ENCODE peak calls at places on chromosomes 6 and 20, in nine cellular contexts. One of them, this sample, is unnamed.

GRCh38 chr6:41505084-41506049 is 40.8 kb upstream of the FOXP4 start:
- DNase-seq in ELR: peak; percentile 56
- DNase-seq in HTR-8/SVneo: no peak
- DNase-seq in A549: no peak
- DNase-seq in brain pericyte: no peak
- DNase-seq in NCI-H1417: no peak
- DNase-seq in GM23248: peak; percentile 75
- DNase-seq in prostate gland: peak; percentile 41
- DNase-seq in posterior vena cava: peak; percentile 96
- DNase-seq in this sample: peak; percentile 66

GRCh38 chr6:98724537-98724936 is 109.8 kb upstream of the POU3F2 start:
- DNase-seq in NCI-H1417: no peak
- DNase-seq in HTR-8/SVneo: no peak
- DNase-seq in ELR: peak; percentile 1
- DNase-seq in posterior vena cava: no peak
- DNase-seq in GM23248: no peak
- DNase-seq in A549: no peak
- DNase-seq in brain pericyte: no peak
- DNase-seq in prostate gland: no peak
- DNase-seq in this sample: no peak

GRCh38 chr6:149884617-149885016 is 13.3 kb downstream of the RAET1E start:
- DNase-seq in A549: no peak
- DNase-seq in brain pericyte: no peak
- DNase-seq in prostate gland: no peak
- DNase-seq in GM23248: no peak
- DNase-seq in HTR-8/SVneo: no peak
- DNase-seq in posterior vena cava: peak; percentile 67
- DNase-seq in ELR: no peak
- DNase-seq in NCI-H1417: no peak
- DNase-seq in this sample: no peak

GRCh38 chr6:135880066-135880972 is 28.8 kb downstream of the PDE7B start:
- DNase-seq in NCI-H1417: no peak
- DNase-seq in prostate gland: no peak
- DNase-seq in brain pericyte: peak; percentile 50
- DNase-seq in HTR-8/SVneo: peak; percentile 64
- DNase-seq in GM23248: peak; percentile 65
- DNase-seq in A549: peak; percentile 3
- DNase-seq in posterior vena cava: no peak
- DNase-seq in ELR: peak; percentile 87
- DNase-seq in this sample: peak; percentile 19

GRCh38 chr20:23116301-23117089 is 30.4 kb upstream of the CD93 start:
- DNase-seq in brain pericyte: no peak
- DNase-seq in NCI-H1417: peak; percentile 53
- DNase-seq in posterior vena cava: peak; percentile 72
- DNase-seq in ELR: peak; percentile 50
- DNase-seq in HTR-8/SVneo: peak; percentile 14
- DNase-seq in GM23248: peak; percentile 66
- DNase-seq in A549: no peak
- DNase-seq in prostate gland: no peak
- DNase-seq in this sample: peak; percentile 36

GRCh38 chr20:48957053-48957481 is 35.6 kb downstream of the ARFGEF2 start:
- DNase-seq in posterior vena cava: no peak
- DNase-seq in prostate gland: no peak
- DNase-seq in ELR: no peak
- DNase-seq in brain pericyte: no peak
- DNase-seq in GM23248: no peak
- DNase-seq in NCI-H1417: no peak
- DNase-seq in HTR-8/SVneo: no peak
- DNase-seq in A549: no peak
- DNase-seq in this sample: no peak

GRCh38 chr20:8124639-8125038 is 7.4 kb upstream of the PLCB1 start:
- DNase-seq in posterior vena cava: no peak
- DNase-seq in prostate gland: no peak
- DNase-seq in A549: no peak
- DNase-seq in NCI-H1417: no peak
- DNase-seq in HTR-8/SVneo: no peak
- DNase-seq in ELR: no peak
- DNase-seq in GM23248: no peak
- DNase-seq in brain pericyte: no peak
- DNase-seq in this sample: no peak

GRCh38 chr20:45611054-45611453 is 18.5 kb upstream of the WFDC10A start:
- DNase-seq in A549: no peak
- DNase-seq in GM23248: peak; percentile 88
- DNase-seq in NCI-H1417: no peak
- DNase-seq in HTR-8/SVneo: peak; percentile 88
- DNase-seq in prostate gland: no peak
- DNase-seq in posterior vena cava: no peak
- DNase-seq in brain pericyte: no peak
- DNase-seq in ELR: peak; percentile 85
- DNase-seq in this sample: no peak

GRCh38 chr20:16194961-16195360 is 378.3 kb downstream of the KIF16B start:
- DNase-seq in brain pericyte: no peak
- DNase-seq in A549: no peak
- DNase-seq in GM23248: no peak
- DNase-seq in posterior vena cava: no peak
- DNase-seq in NCI-H1417: no peak
- DNase-seq in HTR-8/SVneo: no peak
- DNase-seq in prostate gland: no peak
- DNase-seq in ELR: no peak
- DNase-seq in this sample: no peak

GRCh38 chr20:64049060-64049886 is at the start of gene SOX18:
- DNase-seq in NCI-H1417: no peak
- DNase-seq in posterior vena cava: no peak
- DNase-seq in GM23248: peak; percentile 66
- DNase-seq in ELR: peak; percentile 64
- DNase-seq in A549: no peak
- DNase-seq in prostate gland: no peak
- DNase-seq in brain pericyte: no peak
- DNase-seq in HTR-8/SVneo: no peak
- DNase-seq in this sample: no peak

GRCh38 chr6:124882580-124883393 is 79.5 kb upstream of the RNF217 start:
- DNase-seq in prostate gland: no peak
- DNase-seq in GM23248: peak; percentile 73
- DNase-seq in A549: no peak
- DNase-seq in brain pericyte: no peak
- DNase-seq in posterior vena cava: no peak
- DNase-seq in HTR-8/SVneo: no peak
- DNase-seq in NCI-H1417: no peak
- DNase-seq in ELR: peak; percentile 71
- DNase-seq in this sample: no peak

GRCh38 chr6:132812255-132812732 is 2.1 kb upstream of the RPS12 start:
- DNase-seq in ELR: peak; percentile 62
- DNase-seq in brain pericyte: no peak
- DNase-seq in HTR-8/SVneo: no peak
- DNase-seq in prostate gland: no peak
- DNase-seq in A549: no peak
- DNase-seq in NCI-H1417: peak; percentile 48
- DNase-seq in posterior vena cava: no peak
- DNase-seq in GM23248: peak; percentile 73
- DNase-seq in this sample: no peak

GRCh38 chr6:170393033-170393432 is 86.5 kb downstream of the FAM120B start:
- DNase-seq in GM23248: no peak
- DNase-seq in NCI-H1417: no peak
- DNase-seq in A549: no peak
- DNase-seq in HTR-8/SVneo: no peak
- DNase-seq in prostate gland: no peak
- DNase-seq in ELR: no peak
- DNase-seq in posterior vena cava: no peak
- DNase-seq in brain pericyte: no peak
- DNase-seq in this sample: no peak

GRCh38 chr20:48622421-48622820 is 205.4 kb downstream of the PREX1 start:
- DNase-seq in prostate gland: no peak
- DNase-seq in posterior vena cava: peak; percentile 62
- DNase-seq in A549: no peak
- DNase-seq in NCI-H1417: no peak
- DNase-seq in brain pericyte: no peak
- DNase-seq in GM23248: no peak
- DNase-seq in ELR: no peak
- DNase-seq in HTR-8/SVneo: no peak
- DNase-seq in this sample: no peak

GRCh38 chr6:37809144-37809543 is 10.4 kb upstream of the ZFAND3 start:
- DNase-seq in HTR-8/SVneo: no peak
- DNase-seq in GM23248: peak; percentile 54
- DNase-seq in A549: no peak
- DNase-seq in NCI-H1417: no peak
- DNase-seq in brain pericyte: no peak
- DNase-seq in ELR: no peak
- DNase-seq in posterior vena cava: no peak
- DNase-seq in prostate gland: peak; percentile 27
- DNase-seq in this sample: peak; percentile 24

GRCh38 chr6:88704980-88705379 is 258.4 kb downstream of the RNGTT start:
- DNase-seq in NCI-H1417: no peak
- DNase-seq in GM23248: no peak
- DNase-seq in prostate gland: no peak
- DNase-seq in A549: no peak
- DNase-seq in posterior vena cava: no peak
- DNase-seq in brain pericyte: no peak
- DNase-seq in ELR: no peak
- DNase-seq in HTR-8/SVneo: no peak
- DNase-seq in this sample: no peak

GRCh38 chr20:59784365-59785117 is 148.9 kb downstream of the SYCP2 start:
- DNase-seq in posterior vena cava: no peak
- DNase-seq in prostate gland: no peak
- DNase-seq in A549: no peak
- DNase-seq in brain pericyte: no peak
- DNase-seq in HTR-8/SVneo: no peak
- DNase-seq in NCI-H1417: no peak
- DNase-seq in GM23248: no peak
- DNase-seq in ELR: no peak
- DNase-seq in this sample: no peak

GRCh38 chr6:167548451-167548850 is 223.6 kb downstream of the TTLL2 start:
- DNase-seq in ELR: no peak
- DNase-seq in brain pericyte: no peak
- DNase-seq in A549: no peak
- DNase-seq in GM23248: no peak
- DNase-seq in NCI-H1417: no peak
- DNase-seq in prostate gland: no peak
- DNase-seq in posterior vena cava: peak; percentile 70
- DNase-seq in HTR-8/SVneo: no peak
- DNase-seq in this sample: no peak

GRCh38 chr6:163554663-163555062 is 140.1 kb downstream of the QKI start:
- DNase-seq in prostate gland: no peak
- DNase-seq in brain pericyte: no peak
- DNase-seq in GM23248: peak; percentile 65
- DNase-seq in ELR: peak; percentile 69
- DNase-seq in posterior vena cava: peak; percentile 76
- DNase-seq in A549: peak; percentile 12
- DNase-seq in NCI-H1417: peak; percentile 15
- DNase-seq in HTR-8/SVneo: peak; percentile 21
- DNase-seq in this sample: peak; percentile 12

GRCh38 chr6:41602864-41603608 is 35.2 kb upstream of the MDFI start:
- DNase-seq in brain pericyte: peak; percentile 29
- DNase-seq in ELR: peak; percentile 85
- DNase-seq in A549: peak; percentile 68
- DNase-seq in GM23248: peak; percentile 87
- DNase-seq in HTR-8/SVneo: peak; percentile 88
- DNase-seq in prostate gland: peak; percentile 76
- DNase-seq in NCI-H1417: peak; percentile 81
- DNase-seq in posterior vena cava: peak; percentile 91
- DNase-seq in this sample: peak; percentile 90

GRCh38 chr20:54680872-54681297 is 205.5 kb downstream of the DOK5 start:
- DNase-seq in GM23248: peak; percentile 74
- DNase-seq in HTR-8/SVneo: peak; percentile 45
- DNase-seq in prostate gland: no peak
- DNase-seq in ELR: peak; percentile 53
- DNase-seq in NCI-H1417: peak; percentile 20
- DNase-seq in posterior vena cava: no peak
- DNase-seq in A549: no peak
- DNase-seq in brain pericyte: no peak
- DNase-seq in this sample: peak; percentile 6